ENCODE peak calls at places on chromosomes 1 and 21, in ten cellular contexts. Z, S, Y, T, P, B, J, U, D and C are unnamed samples.

GRCh38 chr1:207619833-207620572 is 24.9 kb upstream of the CR1L start:
- DNase-seq in Z (peak), S (no peak), Y (peak), T (peak), P (peak), B (no peak), J (peak), U (peak), D (peak), C (peak)

GRCh38 chr1:62286778-62287224 is 32.4 kb downstream of the KANK4 start:
- DNase-seq in Z (no peak), S (no peak), Y (peak), T (peak), P (no peak), B (no peak), J (peak), U (peak), D (no peak), C (peak)

GRCh38 chr1:43238104-43238503 is 31.7 kb upstream of the TMEM125 start:
- DNase-seq in Z (no peak), S (peak), Y (peak), T (peak), P (peak), B (no peak), J (peak), U (peak), D (no peak), C (peak)

GRCh38 chr1:228906461-228906860 is 171.2 kb downstream of the RHOU start:
- DNase-seq in Z (no peak), S (no peak), Y (no peak), T (no peak), P (no peak), B (no peak), J (no peak), U (no peak), D (no peak), C (no peak)

GRCh38 chr1:5756434-5757176 is 235.6 kb downstream of the NPHP4 start:
- DNase-seq in Z (no peak), S (no peak), Y (no peak), T (no peak), P (no peak), B (no peak), J (no peak), U (no peak), D (no peak), C (no peak)

GRCh38 chr1:11180342-11180744 is 8.8 kb upstream of the ANGPTL7 start:
- DNase-seq in Z (no peak), S (no peak), Y (peak), T (no peak), P (no peak), B (no peak), J (no peak), U (no peak), D (no peak), C (no peak)

GRCh38 chr1:59421232-59421920 is 124.5 kb downstream of the FGGY start:
- DNase-seq in Z (no peak), S (no peak), Y (no peak), T (no peak), P (no peak), B (no peak), J (no peak), U (no peak), D (no peak), C (no peak)

GRCh38 chr1:64864018-64864945 is 102.1 kb downstream of the JAK1 start:
- DNase-seq in Z (peak), S (peak), Y (no peak), T (no peak), P (peak), B (no peak), J (no peak), U (no peak), D (peak), C (no peak)

GRCh38 chr1:205978676-205979075 is 24.5 kb downstream of the RAB7B start:
- DNase-seq in Z (no peak), S (no peak), Y (no peak), T (no peak), P (no peak), B (no peak), J (no peak), U (no peak), D (no peak), C (no peak)

GRCh38 chr1:6208723-6209660 is 3.1 kb downstream of the RNF207 start:
- DNase-seq in Z (no peak), S (peak), Y (peak), T (peak), P (peak), B (no peak), J (peak), U (no peak), D (no peak), C (peak)

GRCh38 chr1:51329443-51330325 is 678 bp downstream of the TTC39A start:
- DNase-seq in Z (no peak), S (no peak), Y (no peak), T (no peak), P (no peak), B (no peak), J (no peak), U (no peak), D (no peak), C (no peak)

GRCh38 chr1:31135973-31136600 is 70.6 kb upstream of the PUM1 start:
- DNase-seq in Z (no peak), S (no peak), Y (peak), T (no peak), P (no peak), B (no peak), J (no peak), U (no peak), D (no peak), C (no peak)

GRCh38 chr21:26797878-26798456 is 47.2 kb downstream of the ADAMTS1 start:
- DNase-seq in Z (no peak), S (no peak), Y (no peak), T (no peak), P (no peak), B (no peak), J (no peak), U (no peak), D (no peak), C (no peak)